ENCODE peak calls at places on chromosomes 5 and 9, in seven cellular contexts. O, N, E, P, U, B and K are unnamed samples.

GRCh38 chr9:34072410-34072809 is 23.7 kb upstream of the UBAP2 start:
- DNase-seq in O (no peak), N (no peak), E (no peak), P (no peak), U (peak; percentile 74), B (no peak), K (no peak)

GRCh38 chr5:77910789-77911188 is 134.7 kb upstream of the TBCA start:
- DNase-seq in O (no peak), N (no peak), E (no peak), P (no peak), U (no peak), B (no peak), K (no peak)

GRCh38 chr9:35538361-35539234 is 48.7 kb downstream of the RUSC2 start:
- DNase-seq in O (no peak), N (peak; percentile 74), E (peak; percentile 78), P (no peak), U (no peak), B (peak; percentile 82), K (peak; percentile 91)

GRCh38 chr5:72109625-72110024 is 2.4 kb downstream of the MAP1B start:
- DNase-seq in O (no peak), N (no peak), E (peak; percentile 19), P (no peak), U (no peak), B (no peak), K (peak; percentile 38)

GRCh38 chr5:166497705-166498104 is 1793.7 kb upstream of the WWC1 start:
- DNase-seq in O (no peak), N (no peak), E (no peak), P (no peak), U (no peak), B (no peak), K (no peak)

GRCh38 chr9:221989-222776 is 7.5 kb downstream of the DOCK8 start:
- DNase-seq in O (no peak), N (no peak), E (no peak), P (no peak), U (no peak), B (no peak), K (no peak)

GRCh38 chr9:27870404-27870803 is 297.1 kb upstream of the C9orf72 start:
- DNase-seq in O (no peak), N (no peak), E (no peak), P (no peak), U (peak; percentile 17), B (no peak), K (no peak)

GRCh38 chr5:134594797-134595457 is 37.7 kb downstream of the SAR1B start:
- DNase-seq in O (no peak), N (no peak), E (no peak), P (no peak), U (no peak), B (no peak), K (no peak)

GRCh38 chr5:158700231-158700996 is 399.3 kb downstream of the EBF1 start:
- DNase-seq in O (no peak), N (no peak), E (no peak), P (no peak), U (no peak), B (no peak), K (no peak)

GRCh38 chr5:77022511-77023417 is 7.4 kb upstream of the AGGF1 start:
- DNase-seq in O (no peak), N (no peak), E (no peak), P (no peak), U (no peak), B (no peak), K (no peak)

GRCh38 chr9:114662081-114662989 is 4.7 kb upstream of the TEX53 start:
- DNase-seq in O (peak; percentile 54), N (no peak), E (peak; percentile 31), P (peak; percentile 53), U (peak; percentile 68), B (peak; percentile 26), K (peak; percentile 45)

GRCh38 chr5:153159611-153160010 is 330.9 kb upstream of the GRIA1 start:
- DNase-seq in O (no peak), N (no peak), E (no peak), P (no peak), U (no peak), B (no peak), K (no peak)

GRCh38 chr9:93032545-93032944 is 26.0 kb upstream of the SUSD3 start:
- DNase-seq in O (no peak), N (no peak), E (no peak), P (no peak), U (no peak), B (no peak), K (no peak)

GRCh38 chr5:16372493-16372892 is 93.1 kb downstream of the ZNF622 start:
- DNase-seq in O (no peak), N (no peak), E (no peak), P (no peak), U (no peak), B (no peak), K (no peak)

GRCh38 chr5:150672237-150672883 is 11.3 kb downstream of the MYOZ3 start:
- DNase-seq in O (no peak), N (peak; percentile 59), E (peak; percentile 59), P (no peak), U (peak; percentile 24), B (no peak), K (peak; percentile 70)

GRCh38 chr5:117189772-117190171 is 615.1 kb upstream of the SEMA6A start:
- DNase-seq in O (no peak), N (no peak), E (no peak), P (no peak), U (no peak), B (no peak), K (no peak)

GRCh38 chr5:83222906-83223305 is 145.6 kb downstream of the XRCC4 start:
- DNase-seq in O (no peak), N (no peak), E (no peak), P (no peak), U (no peak), B (no peak), K (no peak)

GRCh38 chr5:139964994-139965565 is 78.0 kb downstream of the NRG2 start:
- DNase-seq in O (no peak), N (no peak), E (no peak), P (no peak), U (no peak), B (no peak), K (no peak)

GRCh38 chr9:37583522-37584121 is 7.4 kb upstream of the FBXO10 start:
- DNase-seq in O (no peak), N (no peak), E (no peak), P (no peak), U (no peak), B (no peak), K (no peak)

GRCh38 chr5:56094579-56095361 is 100.0 kb upstream of the IL6ST start:
- DNase-seq in O (no peak), N (no peak), E (no peak), P (no peak), U (no peak), B (no peak), K (no peak)

GRCh38 chr9:126462617-126463016 is 136.0 kb downstream of the MVB12B start:
- DNase-seq in O (no peak), N (no peak), E (no peak), P (no peak), U (no peak), B (no peak), K (no peak)

GRCh38 chr5:103280962-103281361 is 22.4 kb downstream of the MACIR start:
- DNase-seq in O (no peak), N (no peak), E (no peak), P (no peak), U (no peak), B (no peak), K (no peak)

GRCh38 chr5:126139773-126140172 is 283.4 kb upstream of the GRAMD2B start:
- DNase-seq in O (no peak), N (no peak), E (no peak), P (no peak), U (peak; percentile 70), B (no peak), K (no peak)

GRCh38 chr9:124140941-124141568 is 116.7 kb upstream of the NEK6 start:
- DNase-seq in O (no peak), N (no peak), E (no peak), P (no peak), U (no peak), B (no peak), K (no peak)

GRCh38 chr5:102528600-102528999 is 29.8 kb upstream of the SLCO6A1 start:
- DNase-seq in O (no peak), N (no peak), E (no peak), P (no peak), U (no peak), B (no peak), K (no peak)

GRCh38 chr5:32462618-32463017 is 18.1 kb upstream of the ZFR start:
- DNase-seq in O (peak; percentile 86), N (no peak), E (no peak), P (no peak), U (peak; percentile 54), B (no peak), K (peak; percentile 85)

GRCh38 chr9:2008372-2008771 is 6.8 kb upstream of the SMARCA2 start:
- DNase-seq in O (no peak), N (no peak), E (no peak), P (no peak), U (no peak), B (no peak), K (no peak)

GRCh38 chr9:107158321-107158720 is 124.8 kb upstream of the RAD23B start:
- DNase-seq in O (peak; percentile 37), N (no peak), E (no peak), P (no peak), U (peak; percentile 34), B (no peak), K (no peak)

GRCh38 chr5:142725231-142726187 is 39.6 kb upstream of the FGF1 start:
- DNase-seq in O (no peak), N (no peak), E (no peak), P (no peak), U (no peak), B (no peak), K (no peak)

GRCh38 chr9:99298660-99299059 is 76.6 kb downstream of the SEC61B start:
- DNase-seq in O (no peak), N (no peak), E (no peak), P (no peak), U (no peak), B (no peak), K (no peak)

GRCh38 chr5:134905246-134905996 is 490 bp downstream of the PCBD2 start:
- DNase-seq in O (peak; percentile 43), N (no peak), E (peak; percentile 57), P (peak; percentile 44), U (peak; percentile 70), B (peak; percentile 80), K (peak; percentile 63)

GRCh38 chr5:122195784-122196394 is 66.5 kb downstream of the ZNF474 start:
- DNase-seq in O (no peak), N (no peak), E (peak; percentile 12), P (no peak), U (peak; percentile 57), B (peak; percentile 8), K (peak; percentile 37)

GRCh38 chr5:102758576-102758975 is 3.5 kb downstream of the PAM start:
- DNase-seq in O (no peak), N (no peak), E (no peak), P (no peak), U (no peak), B (no peak), K (no peak)

GRCh38 chr5:34891981-34892380 is 23.3 kb downstream of the RAD1 start:
- DNase-seq in O (no peak), N (no peak), E (peak; percentile 31), P (no peak), U (no peak), B (no peak), K (no peak)